ENCODE peak calls at places on chromosomes 11 and 22, in four cellular contexts. Z, J, I and D are unnamed samples.
A peak's percentile ranks its signal among the peaks of the same experiment; 100 is the strongest.

GRCh38 chr22:46079093-46079860 is 71.0 kb upstream of the PPARA start:
- DNase-seq in J (no peak), Z (no peak), I (no peak), D (no peak)

GRCh38 chr11:67022341-67022933 is 497 bp upstream of the SYT12 start:
- DNase-seq in I (no peak), Z (peak; percentile 52), J (no peak), D (no peak)

GRCh38 chr11:18271206-18271605 is 5.1 kb downstream of the SAA1 start:
- DNase-seq in Z (no peak), J (no peak), I (no peak), D (no peak)

GRCh38 chr11:77093987-77094840 is 8.4 kb upstream of the OMP start:
- DNase-seq in Z (no peak), J (no peak), I (no peak), D (no peak)

GRCh38 chr11:113176971-113177370 is 137.4 kb upstream of the TTC12 start:
- DNase-seq in I (no peak), J (no peak), Z (no peak), D (peak; percentile 54)

GRCh38 chr11:6319879-6320410 is 356 bp downstream of the CAVIN3 start:
- DNase-seq in J (no peak), Z (peak; percentile 91), I (peak; percentile 89), D (peak; percentile 96)

GRCh38 chr11:73159981-73160777 is 18.1 kb upstream of the FCHSD2 start:
- DNase-seq in I (no peak), Z (no peak), J (no peak), D (no peak)

GRCh38 chr11:94402355-94402754 is 1.1 kb upstream of the GPR83 start:
- DNase-seq in I (no peak), J (no peak), Z (no peak), D (peak; percentile 84)

GRCh38 chr11:63663809-63664208 is 7.4 kb downstream of the ATL3 start:
- DNase-seq in I (no peak), J (no peak), Z (peak; percentile 80), D (no peak)

GRCh38 chr22:27686534-27686933 is 115.0 kb downstream of the MN1 start:
- DNase-seq in I (no peak), J (no peak), Z (peak; percentile 85), D (no peak)

GRCh38 chr11:36578458-36578857 is 10.7 kb downstream of the RAG1 start:
- DNase-seq in Z (no peak), J (no peak), I (no peak), D (no peak)

GRCh38 chr11:44572884-44573283 is 7.4 kb downstream of the CD82 start:
- DNase-seq in I (peak; percentile 85), Z (no peak), J (no peak), D (peak; percentile 65)

GRCh38 chr11:67318239-67318555 is 14.9 kb downstream of the SSH3 start:
- DNase-seq in Z (no peak), I (no peak), J (no peak), D (no peak)

GRCh38 chr11:16605440-16605970 is 132.9 kb upstream of the C11orf58 start:
- DNase-seq in I (peak; percentile 55), J (no peak), Z (peak; percentile 44), D (peak; percentile 53)

GRCh38 chr22:30556388-30556787 is 9.8 kb upstream of the SEC14L6 start:
- DNase-seq in J (no peak), Z (no peak), I (no peak), D (no peak)

GRCh38 chr11:120748485-120748814 is 236.9 kb downstream of the GRIK4 start:
- DNase-seq in Z (no peak), I (no peak), J (no peak), D (peak; percentile 57)

GRCh38 chr11:33753304-33753703 is 17.1 kb upstream of the CD59 start:
- DNase-seq in I (no peak), Z (peak; percentile 88), J (no peak), D (no peak)

GRCh38 chr11:112965601-112966125 is 4.4 kb downstream of the NCAM1 start:
- DNase-seq in I (no peak), J (no peak), Z (no peak), D (no peak)

GRCh38 chr11:64649304-64649703 is 58.3 kb downstream of the SLC22A12 start:
- DNase-seq in Z (no peak), I (peak; percentile 76), J (no peak), D (peak; percentile 69)

GRCh38 chr11:62544521-62545436 is 1.8 kb downstream of the AHNAK start:
- DNase-seq in I (no peak), Z (no peak), J (no peak), D (no peak)

GRCh38 chr11:370087-370941 is 1.0 kb downstream of the B4GALNT4 start:
- DNase-seq in J (no peak), Z (no peak), I (peak; percentile 64), D (no peak)

GRCh38 chr11:36463781-36464180 is 46.3 kb downstream of the TRAF6 start:
- DNase-seq in Z (peak; percentile 59), J (no peak), I (no peak), D (peak; percentile 52)

GRCh38 chr11:46330154-46330886 is 16.9 kb upstream of the DGKZ start:
- DNase-seq in J (no peak), I (no peak), Z (no peak), D (no peak)

GRCh38 chr11:46322759-46323158 is 24.5 kb upstream of the DGKZ start:
- DNase-seq in I (peak; percentile 66), J (no peak), Z (peak; percentile 35), D (no peak)

GRCh38 chr11:46330887-46331652 is 16.2 kb upstream of the DGKZ start:
- DNase-seq in Z (no peak), I (no peak), J (no peak), D (no peak)

GRCh38 chr11:46327829-46328228 is 19.4 kb upstream of the DGKZ start:
- DNase-seq in Z (no peak), J (no peak), I (no peak), D (no peak)

DNA sequence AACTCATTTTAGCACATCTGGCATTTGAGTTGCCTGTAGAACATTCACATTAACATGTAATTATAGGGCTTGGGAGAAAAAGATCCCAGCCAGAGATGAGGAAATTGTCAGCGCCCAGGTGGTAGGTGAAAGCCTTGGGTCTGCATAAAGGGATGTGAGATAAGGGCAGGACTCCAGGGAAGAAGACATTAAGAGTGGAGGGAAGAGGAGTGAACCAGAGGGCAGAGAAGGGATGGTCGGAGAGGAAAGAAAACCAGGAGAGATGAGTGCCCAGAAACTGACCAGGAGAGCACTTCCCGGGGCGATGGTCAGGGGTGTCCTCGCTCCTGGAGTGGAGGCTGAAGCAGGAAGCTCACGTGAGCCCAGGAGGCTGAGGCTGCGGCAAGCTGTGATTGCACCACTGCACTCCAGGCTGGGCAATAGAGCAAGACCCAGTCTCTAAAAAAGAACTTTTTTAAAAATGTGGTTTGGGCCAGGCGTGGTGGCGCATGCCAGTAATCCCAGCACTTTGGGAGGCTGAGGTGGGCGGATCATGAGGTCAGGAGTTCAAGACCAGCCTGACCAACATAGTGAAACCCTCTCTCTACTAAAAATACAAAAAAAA is 20.3 kb upstream of the DGKZ start:
- DNase-seq in I (no peak), J (no peak), Z (no peak), D (no peak)
- H4K5ac ChIP-seq in I (no peak overlapping the region), J (no peak overlapping the region), Z (no peak overlapping the region), D (no peak overlapping the region)

DNA sequence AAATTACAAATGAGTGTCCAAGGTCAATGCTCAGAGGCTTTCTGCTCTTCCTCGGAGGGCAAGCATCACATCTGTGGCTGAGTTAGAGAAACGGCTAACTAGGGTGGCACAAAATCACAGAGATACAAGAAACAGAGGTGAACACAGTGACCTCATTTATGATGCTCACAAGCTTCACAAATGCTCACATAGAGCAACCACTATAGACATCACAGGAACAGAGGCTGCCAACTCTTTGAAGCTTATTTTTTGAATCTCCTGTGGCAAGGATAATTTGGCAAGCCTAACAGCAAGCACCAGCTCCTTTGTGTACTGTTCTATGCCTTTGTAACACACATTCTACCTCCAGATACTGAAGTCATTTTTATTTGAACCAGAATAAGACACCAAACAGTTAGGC is 416.5 kb upstream of the DDI1 start:
- DNase-seq in J (no peak), Z (no peak), I (no peak), D (no peak)
- H4K5ac ChIP-seq in J (no peak overlapping the region), Z (no peak overlapping the region), I (no peak overlapping the region), D (no peak overlapping the region)

DNA sequence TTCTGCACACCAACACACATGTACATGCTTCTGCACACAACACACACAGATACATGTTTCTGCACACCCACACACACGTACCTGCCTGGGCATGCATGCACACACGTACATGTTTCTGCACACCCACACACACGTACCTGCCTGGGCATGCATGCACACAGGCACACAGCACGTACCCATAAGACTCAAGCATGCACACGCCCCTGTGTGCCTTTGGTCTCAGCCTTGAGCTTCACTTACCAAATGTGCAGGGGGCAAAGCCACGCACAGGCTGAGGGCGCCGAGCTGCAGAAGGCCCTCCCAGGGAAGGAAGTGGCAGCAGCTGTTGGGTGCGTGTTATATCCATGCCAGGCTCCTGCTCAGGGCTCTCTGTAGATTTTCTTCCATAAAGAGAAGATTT is 34.7 kb upstream of the SMIM38 start:
- DNase-seq in I (no peak), Z (no peak), J (no peak), D (no peak)
- H4K5ac ChIP-seq in I (no peak overlapping the region), Z (no peak overlapping the region), J (no peak overlapping the region), D (no peak overlapping the region)

GRCh38 chr11:23123766-23124165 is 263.5 kb upstream of the CCDC179 start:
- DNase-seq in J (no peak), Z (peak; percentile 51), I (no peak), D (no peak)
- H4K5ac ChIP-seq in J (no peak overlapping the region), Z (peak overlapping the region; percentile 91), I (no peak overlapping the region), D (no peak overlapping the region)